ENCODE peak calls at places on chromosome X, in nine cellular contexts. Z is AG10803, V is progenitor cell of endocrine pancreas, P is fibroblast of lung, D is H1, E is upper lobe of right lung, N is B cell, R is cardiac fibroblast, O is esophagus squamous epithelium. U is an unnamed sample.

GRCh38 chrX:86066998-86067397 is 19.6 kb upstream of the CHM start:
- DNase-seq in E (no peak), N (peak; percentile 14), P (no peak), Z (no peak), R (peak; percentile 2), V (no peak), D (no peak), O (no peak), U (no peak)

GRCh38 chrX:138127314-138127713 is 561.4 kb downstream of the ZIC3 start:
- DNase-seq in Z (peak; percentile 38), R (peak; percentile 2), E (no peak), O (no peak), N (no peak), P (peak; percentile 2), D (no peak), V (no peak), U (no peak)

GRCh38 chrX:17616936-17617335 is 120.4 kb upstream of the SCML1 start:
- DNase-seq in D (no peak), R (no peak), Z (no peak), N (no peak), E (no peak), O (no peak), V (no peak), P (no peak), U (no peak)

GRCh38 chrX:24561121-24561520 is 86.0 kb downstream of the PCYT1B start:
- DNase-seq in V (no peak), E (no peak), N (no peak), R (peak; percentile 16), Z (peak; percentile 7), O (no peak), P (no peak), D (no peak), U (no peak)

GRCh38 chrX:104647084-104647483 is 81.1 kb downstream of the IL1RAPL2 start:
- DNase-seq in E (no peak), N (no peak), V (no peak), Z (no peak), D (no peak), R (no peak), O (no peak), P (no peak), U (no peak)

GRCh38 chrX:119266364-119266995 is 30.4 kb downstream of the PGRMC1 start:
- DNase-seq in V (no peak), P (peak; percentile 33), D (no peak), E (no peak), R (peak; percentile 25), O (no peak), N (peak; percentile 22), Z (peak; percentile 14), U (no peak)

GRCh38 chrX:39152106-39152649 is 350.9 kb downstream of the MID1IP1 start:
- DNase-seq in O (no peak), Z (no peak), P (no peak), D (no peak), N (peak; percentile 51), V (peak; percentile 50), E (peak; percentile 73), R (peak; percentile 11), U (no peak)

GRCh38 chrX:23861215-23861896 is 46.4 kb downstream of the APOO start:
- DNase-seq in V (no peak), Z (no peak), P (no peak), E (no peak), D (no peak), N (no peak), R (no peak), O (no peak), U (no peak)

GRCh38 chrX:42524374-42524773 is 253.6 kb downstream of the PPP1R2C start:
- DNase-seq in Z (peak; percentile 74), E (no peak), D (no peak), N (no peak), V (no peak), O (no peak), P (no peak), R (peak; percentile 53), U (no peak)

GRCh38 chrX:87518504-87518903 is 902 bp downstream of the KLHL4 start:
- DNase-seq in P (peak; percentile 22), V (no peak), D (no peak), R (peak; percentile 43), N (no peak), O (no peak), Z (no peak), E (no peak), U (no peak)

GRCh38 chrX:33128048-33128805 is 83.1 kb downstream of the DMD start:
- DNase-seq in N (no peak), P (no peak), D (no peak), Z (no peak), V (no peak), R (no peak), E (no peak), O (no peak), U (no peak)

GRCh38 chrX:29024813-29025342 is 437.6 kb downstream of the IL1RAPL1 start:
- DNase-seq in E (no peak), D (no peak), O (no peak), P (peak; percentile 31), N (no peak), Z (no peak), R (peak; percentile 2), V (no peak), U (no peak)

GRCh38 chrX:71577682-71578081 is 555 bp upstream of the GCNA start:
- DNase-seq in P (peak; percentile 3), Z (no peak), V (no peak), E (no peak), N (no peak), D (no peak), O (no peak), R (no peak), U (no peak)

GRCh38 chrX:9447906-9448305 is 17.0 kb upstream of the TBL1X start:
- DNase-seq in N (no peak), E (no peak), O (no peak), P (no peak), D (no peak), V (no peak), Z (no peak), R (no peak), U (no peak)

GRCh38 chrX:16445166-16445752 is 204.7 kb upstream of the S100G start:
- DNase-seq in E (no peak), D (no peak), O (no peak), P (peak; percentile 30), R (peak; percentile 47), V (no peak), Z (no peak), N (peak; percentile 52), U (no peak)
- TF ChIP-seq CTCF in E (peak; percentile 60), D (peak; percentile 52), O (peak; percentile 41), P (peak; percentile 65), R (peak; percentile 60), V (peak; percentile 79), Z (peak; percentile 56), N (peak; percentile 72), U (no peak)

GRCh38 chrX:47562615-47563243 is 1.7 kb downstream of the ARAF start:
- DNase-seq in D (no peak), R (peak; percentile 50), V (no peak), E (no peak), O (no peak), Z (no peak), P (no peak), N (no peak), U (no peak)
- TF ChIP-seq CTCF in D (peak; percentile 46), R (peak; percentile 30), V (peak; percentile 29), E (peak; percentile 24), O (no peak), Z (peak; percentile 50), P (peak; percentile 43), N (no peak), U (no peak)

GRCh38 chrX:130268500-130269170 is at the start of gene ZNF280C:
- DNase-seq in Z (peak; percentile 91), R (peak; percentile 94), D (peak; percentile 68), N (peak; percentile 91), V (peak; percentile 73), E (peak; percentile 95), P (peak; percentile 93), O (peak; percentile 59), U (peak; percentile 65)
- TF ChIP-seq CTCF in Z (peak; percentile 43), R (peak; percentile 28), D (no peak), N (peak; percentile 23), V (peak; percentile 32), E (peak; percentile 37), P (peak; percentile 39), O (peak; percentile 20), U (no peak)

GRCh38 chrX:1283750-1284149 is 15.1 kb downstream of the CSF2RA start:
- DNase-seq in O (no peak), D (no peak), R (no peak), V (no peak), Z (no peak), N (no peak), E (no peak), P (no peak), U (no peak)
- TF ChIP-seq CTCF in O (no peak), D (no peak), R (no peak), V (no peak), Z (no peak), N (no peak), E (no peak), P (no peak), U (no peak)

DNA sequence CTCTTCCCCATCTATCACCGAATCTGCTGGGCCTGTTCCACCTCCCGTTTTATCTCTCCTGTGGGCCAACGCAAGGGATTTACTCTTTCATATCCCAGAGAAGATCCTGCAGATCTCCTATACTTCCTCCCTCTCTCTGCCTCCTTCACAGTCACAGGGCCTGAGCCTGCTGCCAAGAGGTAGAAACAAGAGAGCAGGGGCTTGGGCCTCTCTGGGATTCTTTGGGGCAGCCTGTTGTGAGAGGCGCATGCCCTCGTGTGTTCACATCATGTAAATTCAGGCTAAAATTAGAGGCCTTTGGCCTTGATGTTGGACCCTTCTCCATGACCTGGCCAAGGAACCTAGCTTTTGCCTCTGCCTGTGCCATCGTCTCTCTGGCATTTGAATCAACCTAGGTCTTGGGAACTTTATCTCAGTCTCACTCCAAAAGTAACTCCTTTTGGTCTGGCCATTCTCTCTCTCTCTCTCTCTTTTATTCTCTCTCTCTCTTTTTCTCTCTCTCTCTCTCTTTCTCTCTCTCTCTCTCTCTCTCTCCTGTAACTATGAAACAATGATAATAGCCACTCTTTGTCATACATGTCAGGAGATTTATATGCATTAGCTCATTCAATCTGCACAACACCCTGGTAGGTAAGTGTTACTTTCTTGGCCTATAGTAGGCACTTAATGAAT is 20.0 kb upstream of the EFNB1 start:
- DNase-seq in V (no peak), P (no peak), E (no peak), R (peak; percentile 43), Z (peak; percentile 18), N (no peak), D (no peak), O (no peak), U (no peak)
- TF ChIP-seq CTCF in V (peak; percentile 39), P (peak; percentile 26), E (peak; percentile 14), R (peak; percentile 27), Z (peak; percentile 41), N (no peak), D (peak; percentile 47), O (no peak), U (no peak)

DNA sequence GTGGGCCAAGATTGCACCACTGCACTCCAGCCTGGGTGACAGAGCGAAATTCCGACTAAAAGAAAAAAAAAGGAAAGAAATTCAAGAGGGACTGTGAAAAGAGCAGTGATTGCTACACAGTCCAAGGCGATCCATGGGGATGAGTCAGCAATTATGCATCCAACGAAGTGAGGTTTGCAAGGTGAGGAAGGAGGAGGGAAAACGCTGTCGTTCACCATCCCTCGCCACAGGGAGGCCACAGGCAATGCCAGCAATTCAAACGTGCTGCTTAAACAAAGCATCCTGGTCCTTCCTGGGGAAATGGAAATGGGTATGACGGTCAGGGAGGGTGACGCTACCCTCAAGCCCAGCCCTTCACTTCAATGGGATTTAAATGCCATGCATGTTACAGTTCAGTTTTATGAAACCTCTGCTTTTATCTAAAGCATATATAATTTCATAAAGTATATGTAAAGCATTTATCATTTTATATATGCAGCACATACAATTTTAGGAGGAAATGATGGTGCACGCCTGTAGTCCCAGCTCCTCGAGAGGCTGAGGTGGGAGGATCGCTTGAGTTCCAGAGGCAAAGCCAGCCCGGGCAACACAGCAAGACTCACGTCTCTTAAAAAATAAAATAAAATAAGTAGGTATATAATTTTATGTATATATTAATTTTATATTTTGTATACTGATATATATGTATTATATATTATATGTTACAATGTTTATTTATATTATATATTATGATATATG is 108.7 kb downstream of the DHRSX start:
- DNase-seq in Z (peak; percentile 83), D (peak; percentile 88), V (no peak), P (peak; percentile 76), E (no peak), N (no peak), R (peak; percentile 92), O (no peak), U (no peak)
- TF ChIP-seq CTCF in Z (peak; percentile 19), D (no peak), V (no peak), P (peak; percentile 6), E (no peak), N (no peak), R (peak; percentile 22), O (no peak), U (no peak)